ENCODE peak calls at places on chromosomes 2 and 18, in six cellular contexts. H is AG08395, T is HTR-8/SVneo, K is left lobe of liver, P is NCI-H1694, X is AG10803. B is an unnamed sample.

GRCh38 chr2:84223191-84223590 is 235.9 kb downstream of the SUCLG1 start:
- DNase-seq in H (no peak), T (peak), K (no peak), P (no peak), X (peak), B (peak)

GRCh38 chr2:223459328-223459939 is 142.7 kb downstream of the SCG2 start:
- DNase-seq in H (no peak), T (peak), K (no peak), P (peak), X (no peak), B (no peak)

GRCh38 chr2:185998562-185999070 is 260.0 kb downstream of the FSIP2 start:
- DNase-seq in H (no peak), T (no peak), K (no peak), P (no peak), X (no peak), B (no peak)

GRCh38 chr18:76730901-76731300 is 91.5 kb upstream of the ZNF236 start:
- DNase-seq in H (no peak), T (no peak), K (no peak), P (no peak), X (no peak), B (no peak)

GRCh38 chr2:218671077-218671653 is 637 bp downstream of the RNF25 start:
- DNase-seq in H (peak), T (peak), K (no peak), P (no peak), X (peak), B (no peak)

GRCh38 chr18:79544386-79544963 is 135.1 kb upstream of the CTDP1 start:
- DNase-seq in H (no peak), T (no peak), K (no peak), P (no peak), X (no peak), B (no peak)

GRCh38 chr18:53795061-53795460 is 429.4 kb downstream of the MBD2 start:
- DNase-seq in H (no peak), T (no peak), K (no peak), P (no peak), X (no peak), B (no peak)

GRCh38 chr2:27084297-27085061 is 2.1 kb upstream of the KHK start:
- DNase-seq in H (no peak), T (no peak), K (no peak), P (no peak), X (no peak), B (no peak)

GRCh38 chr2:164314148-164314547 is 307.1 kb downstream of the GRB14 start:
- DNase-seq in H (peak), T (no peak), K (no peak), P (peak), X (peak), B (peak)

GRCh38 chr2:105894327-105894944 is 149.7 kb downstream of the NCK2 start:
- DNase-seq in H (no peak), T (no peak), K (no peak), P (no peak), X (no peak), B (no peak)

GRCh38 chr2:75277111-75277510 is 77.8 kb upstream of the TACR1 start:
- DNase-seq in H (peak), T (peak), K (no peak), P (no peak), X (peak), B (peak)

GRCh38 chr2:100071350-100072043 is 70.9 kb downstream of the AFF3 start:
- DNase-seq in H (no peak), T (no peak), K (no peak), P (no peak), X (no peak), B (no peak)

GRCh38 chr2:45554073-45554742 is 56.9 kb downstream of the SRBD1 start:
- DNase-seq in H (no peak), T (no peak), K (no peak), P (no peak), X (peak), B (peak)

GRCh38 chr2:64251497-64252277 is 107.5 kb upstream of the PELI1 start:
- DNase-seq in H (no peak), T (no peak), K (no peak), P (no peak), X (no peak), B (no peak)

GRCh38 chr2:196939381-196939780 is 12.9 kb upstream of the PGAP1 start:
- DNase-seq in H (peak), T (no peak), K (no peak), P (no peak), X (peak), B (no peak)

GRCh38 chr2:8380573-8380972 is 301.3 kb upstream of the ID2 start:
- DNase-seq in H (no peak), T (no peak), K (no peak), P (no peak), X (no peak), B (no peak)

GRCh38 chr2:13745324-13745723 is 887.2 kb upstream of the LRATD1 start:
- DNase-seq in H (no peak), T (no peak), K (no peak), P (no peak), X (no peak), B (no peak)

GRCh38 chr2:173298536-173299097 is 56.1 kb upstream of the CDCA7 start:
- DNase-seq in H (no peak), T (no peak), K (no peak), P (no peak), X (no peak), B (no peak)

GRCh38 chr2:67389286-67389685 is 7.8 kb upstream of the ETAA1 start:
- DNase-seq in H (peak), T (no peak), K (no peak), P (no peak), X (peak), B (peak)

GRCh38 chr2:173991857-173992588 is 26.9 kb upstream of the SP3 start:
- DNase-seq in H (peak), T (no peak), K (peak), P (peak), X (peak), B (no peak)

GRCh38 chr2:189709761-189710160 is 35.3 kb downstream of the ANKAR start:
- DNase-seq in H (no peak), T (no peak), K (no peak), P (no peak), X (no peak), B (no peak)

GRCh38 chr2:127670055-127670956 is 5.0 kb downstream of the LIMS2 start:
- DNase-seq in H (no peak), T (no peak), K (no peak), P (no peak), X (peak), B (no peak)

GRCh38 chr2:102059151-102059550 is 67.4 kb downstream of the IL1R2 start:
- DNase-seq in H (no peak), T (no peak), K (no peak), P (no peak), X (peak), B (no peak)

GRCh38 chr18:9001209-9001608 is 101.3 kb upstream of the NDUFV2 start:
- DNase-seq in H (no peak), T (no peak), K (no peak), P (no peak), X (no peak), B (no peak)

GRCh38 chr2:173043897-173044472 is 31.7 kb upstream of the MAP3K20 start:
- DNase-seq in H (no peak), T (no peak), K (no peak), P (no peak), X (no peak), B (no peak)